ENCODE peak calls at places on chromosomes 3 and 15, in seven cellular contexts. One of them, this sample, is unnamed.

GRCh38 chr15:52326758-52327157 is 31.2 kb upstream of the MYO5C start:
- DNase-seq in HCT116: no peak
- DNase-seq in OCI-LY7: no peak
- DNase-seq in SK-N-SH: no peak
- DNase-seq in PC-3: no peak
- DNase-seq in neural progenitor cell: no peak
- DNase-seq in GM23338: no peak
- DNase-seq in this sample: peak

GRCh38 chr3:138396752-138397410 is 37.5 kb upstream of the ESYT3 start:
- DNase-seq in GM23338: no peak
- DNase-seq in PC-3: no peak
- DNase-seq in neural progenitor cell: no peak
- DNase-seq in OCI-LY7: peak
- DNase-seq in HCT116: no peak
- DNase-seq in SK-N-SH: no peak
- DNase-seq in this sample: no peak

GRCh38 chr3:79204351-79204750 is 563.4 kb downstream of the ROBO1 start:
- DNase-seq in HCT116: no peak
- DNase-seq in PC-3: no peak
- DNase-seq in neural progenitor cell: peak
- DNase-seq in GM23338: no peak
- DNase-seq in OCI-LY7: no peak
- DNase-seq in SK-N-SH: no peak
- DNase-seq in this sample: no peak

GRCh38 chr3:54863366-54863765 is 64.5 kb downstream of the LRTM1 start:
- DNase-seq in neural progenitor cell: no peak
- DNase-seq in OCI-LY7: no peak
- DNase-seq in GM23338: no peak
- DNase-seq in HCT116: no peak
- DNase-seq in SK-N-SH: no peak
- DNase-seq in PC-3: no peak
- DNase-seq in this sample: peak

GRCh38 chr3:38345879-38346583 is 554 bp upstream of the XYLB start:
- DNase-seq in HCT116: no peak
- DNase-seq in OCI-LY7: no peak
- DNase-seq in SK-N-SH: no peak
- DNase-seq in PC-3: no peak
- DNase-seq in neural progenitor cell: no peak
- DNase-seq in GM23338: no peak
- DNase-seq in this sample: no peak

GRCh38 chr15:67248106-67248505 is 6.4 kb downstream of the AAGAB start:
- DNase-seq in SK-N-SH: no peak
- DNase-seq in GM23338: no peak
- DNase-seq in PC-3: no peak
- DNase-seq in neural progenitor cell: no peak
- DNase-seq in HCT116: no peak
- DNase-seq in OCI-LY7: no peak
- DNase-seq in this sample: peak

GRCh38 chr3:62361261-62361660 is 12.1 kb downstream of the FEZF2 start:
- DNase-seq in neural progenitor cell: no peak
- DNase-seq in GM23338: no peak
- DNase-seq in PC-3: no peak
- DNase-seq in OCI-LY7: peak
- DNase-seq in HCT116: no peak
- DNase-seq in SK-N-SH: no peak
- DNase-seq in this sample: no peak

GRCh38 chr15:58229297-58229768 is 91.2 kb downstream of the AQP9 start:
- DNase-seq in HCT116: no peak
- DNase-seq in PC-3: no peak
- DNase-seq in GM23338: peak
- DNase-seq in OCI-LY7: no peak
- DNase-seq in neural progenitor cell: peak
- DNase-seq in SK-N-SH: no peak
- DNase-seq in this sample: peak

GRCh38 chr3:16813336-16813735 is 71.4 kb upstream of the PLCL2 start:
- DNase-seq in HCT116: no peak
- DNase-seq in PC-3: no peak
- DNase-seq in GM23338: no peak
- DNase-seq in OCI-LY7: no peak
- DNase-seq in SK-N-SH: no peak
- DNase-seq in neural progenitor cell: no peak
- DNase-seq in this sample: no peak

GRCh38 chr3:147361671-147362420 is 44.5 kb downstream of the ZIC4 start:
- DNase-seq in PC-3: peak
- DNase-seq in neural progenitor cell: peak
- DNase-seq in SK-N-SH: peak
- DNase-seq in HCT116: peak
- DNase-seq in GM23338: peak
- DNase-seq in OCI-LY7: peak
- DNase-seq in this sample: peak

GRCh38 chr3:171602072-171602471 is 141.9 kb upstream of the TNIK start:
- DNase-seq in HCT116: no peak
- DNase-seq in SK-N-SH: no peak
- DNase-seq in OCI-LY7: no peak
- DNase-seq in neural progenitor cell: no peak
- DNase-seq in GM23338: no peak
- DNase-seq in PC-3: no peak
- DNase-seq in this sample: no peak

GRCh38 chr15:71011503-71012155 is 103.6 kb upstream of the THSD4 start:
- DNase-seq in OCI-LY7: peak
- DNase-seq in GM23338: peak
- DNase-seq in PC-3: peak
- DNase-seq in neural progenitor cell: peak
- DNase-seq in SK-N-SH: peak
- DNase-seq in HCT116: peak
- DNase-seq in this sample: peak

GRCh38 chr3:184690236-184690883 is 21.5 kb downstream of the MAGEF1 start:
- DNase-seq in neural progenitor cell: no peak
- DNase-seq in OCI-LY7: no peak
- DNase-seq in SK-N-SH: peak
- DNase-seq in PC-3: no peak
- DNase-seq in HCT116: no peak
- DNase-seq in GM23338: no peak
- DNase-seq in this sample: no peak

GRCh38 chr3:116103868-116104530 is 341.3 kb downstream of the LSAMP start:
- DNase-seq in PC-3: no peak
- DNase-seq in HCT116: no peak
- DNase-seq in neural progenitor cell: no peak
- DNase-seq in SK-N-SH: peak
- DNase-seq in GM23338: no peak
- DNase-seq in OCI-LY7: no peak
- DNase-seq in this sample: no peak

GRCh38 chr3:116102037-116102436 is 343.2 kb downstream of the LSAMP start:
- DNase-seq in OCI-LY7: no peak
- DNase-seq in HCT116: no peak
- DNase-seq in GM23338: no peak
- DNase-seq in SK-N-SH: no peak
- DNase-seq in PC-3: no peak
- DNase-seq in neural progenitor cell: no peak
- DNase-seq in this sample: no peak
- TF ChIP-seq EZH2phosphoT487 in OCI-LY7: no peak
- TF ChIP-seq EZH2phosphoT487 in HCT116: no peak
- TF ChIP-seq EZH2phosphoT487 in GM23338: no peak
- TF ChIP-seq EZH2phosphoT487 in SK-N-SH: no peak
- TF ChIP-seq EZH2phosphoT487 in PC-3: no peak
- TF ChIP-seq EZH2phosphoT487 in neural progenitor cell: no peak
- TF ChIP-seq EZH2phosphoT487 in this sample: no peak

DNA sequence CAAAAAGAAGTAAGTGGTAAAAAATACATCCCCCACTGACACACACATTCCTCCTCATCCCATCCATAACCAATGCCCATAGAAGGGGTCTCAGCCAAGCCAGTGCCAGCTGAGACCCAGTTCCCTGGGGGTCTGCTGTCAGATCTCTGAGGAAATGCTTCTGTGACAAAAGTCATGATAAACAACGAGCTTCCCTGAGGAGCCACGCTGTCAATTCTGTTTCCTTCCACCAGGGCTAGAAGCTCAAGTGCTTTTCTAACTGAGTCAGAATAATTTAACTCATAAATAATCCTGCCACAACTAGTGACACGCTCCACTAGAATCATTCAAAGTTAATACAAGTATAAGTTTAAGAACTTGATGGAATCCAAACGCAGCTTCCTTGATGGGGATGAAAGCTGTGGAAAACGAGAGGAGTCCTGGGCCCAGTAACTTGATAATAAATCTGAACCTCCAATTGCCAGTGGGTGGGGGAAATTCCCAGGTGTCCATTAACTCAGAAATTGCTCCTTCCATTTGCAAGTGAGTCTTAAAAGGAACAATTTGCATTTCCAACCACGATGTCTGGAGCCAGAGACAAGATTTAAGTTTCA is 348.7 kb upstream of the LMCD1 start:
- DNase-seq in GM23338: peak
- DNase-seq in HCT116: no peak
- DNase-seq in PC-3: no peak
- DNase-seq in neural progenitor cell: no peak
- DNase-seq in SK-N-SH: no peak
- DNase-seq in OCI-LY7: no peak
- DNase-seq in this sample: no peak
- TF ChIP-seq EZH2phosphoT487 in GM23338: no peak
- TF ChIP-seq EZH2phosphoT487 in HCT116: no peak
- TF ChIP-seq EZH2phosphoT487 in PC-3: no peak
- TF ChIP-seq EZH2phosphoT487 in neural progenitor cell: no peak
- TF ChIP-seq EZH2phosphoT487 in SK-N-SH: no peak
- TF ChIP-seq EZH2phosphoT487 in OCI-LY7: no peak
- TF ChIP-seq EZH2phosphoT487 in this sample: no peak

GRCh38 chr3:11662392-11662990 is 18.8 kb upstream of the VGLL4 start:
- DNase-seq in neural progenitor cell: no peak
- DNase-seq in SK-N-SH: no peak
- DNase-seq in PC-3: peak
- DNase-seq in OCI-LY7: no peak
- DNase-seq in HCT116: peak
- DNase-seq in GM23338: peak
- DNase-seq in this sample: peak
- TF ChIP-seq EZH2phosphoT487 in neural progenitor cell: no peak
- TF ChIP-seq EZH2phosphoT487 in SK-N-SH: no peak
- TF ChIP-seq EZH2phosphoT487 in PC-3: no peak
- TF ChIP-seq EZH2phosphoT487 in OCI-LY7: no peak
- TF ChIP-seq EZH2phosphoT487 in HCT116: no peak
- TF ChIP-seq EZH2phosphoT487 in GM23338: no peak
- TF ChIP-seq EZH2phosphoT487 in this sample: no peak

DNA sequence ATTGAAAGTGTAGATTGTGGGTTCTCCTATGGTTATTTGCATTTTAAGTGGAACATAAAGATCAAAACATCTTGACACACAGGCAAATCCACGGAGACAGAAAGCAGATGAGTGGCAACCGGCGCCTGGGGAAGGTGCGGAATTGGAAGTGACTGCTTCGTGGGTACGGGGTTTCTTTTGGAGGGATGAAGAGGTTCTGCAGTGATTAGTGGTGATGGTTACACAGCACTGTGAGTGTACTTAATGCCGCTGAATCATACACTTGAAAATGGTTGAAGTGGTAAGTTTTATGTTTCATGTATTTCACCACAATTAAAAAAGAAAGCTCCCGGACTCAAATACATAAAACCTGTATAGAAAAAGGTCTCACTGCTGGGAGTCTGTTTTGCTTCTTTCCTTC is 18.5 kb upstream of the VPS33B start:
- DNase-seq in neural progenitor cell: no peak
- DNase-seq in HCT116: no peak
- DNase-seq in OCI-LY7: no peak
- DNase-seq in PC-3: no peak
- DNase-seq in GM23338: no peak
- DNase-seq in SK-N-SH: no peak
- DNase-seq in this sample: no peak
- TF ChIP-seq EZH2phosphoT487 in neural progenitor cell: no peak
- TF ChIP-seq EZH2phosphoT487 in HCT116: no peak
- TF ChIP-seq EZH2phosphoT487 in OCI-LY7: no peak
- TF ChIP-seq EZH2phosphoT487 in PC-3: no peak
- TF ChIP-seq EZH2phosphoT487 in GM23338: no peak
- TF ChIP-seq EZH2phosphoT487 in SK-N-SH: no peak
- TF ChIP-seq EZH2phosphoT487 in this sample: no peak